ENCODE peak calls at places on chromosomes 12 and 14, in nine cellular contexts. W is tibial nerve, D is spleen, J is DND-41, Y is dorsolateral prefrontal cortex, E is body of pancreas, K is adrenal gland, H is vagina, B is prostate gland. P is an unnamed sample.
A peak's percentile ranks its signal among the peaks of the same experiment; 100 is the strongest.

GRCh38 chr12:2187195-2187963 is 134.6 kb downstream of the CACNA1C start:
- DNase-seq in W (no peak), D (no peak), J (no peak), Y (no peak), E (no peak), K (no peak), H (no peak), B (no peak), P (no peak)

GRCh38 chr14:20802341-20803084 is at the start of gene RNASE1:
- DNase-seq in W (peak; percentile 59), D (no peak), J (no peak), Y (peak; percentile 60), E (peak; percentile 78), K (peak; percentile 76), H (no peak), B (no peak), P (peak; percentile 59)

GRCh38 chr12:128613821-128614220 is 209.9 kb downstream of the SLC15A4 start:
- DNase-seq in W (no peak), D (no peak), J (no peak), Y (no peak), E (no peak), K (no peak), H (no peak), B (no peak), P (no peak)

GRCh38 chr12:31035944-31036665 is 37.6 kb upstream of the DDX11 start:
- DNase-seq in W (no peak), D (no peak), J (no peak), Y (no peak), E (no peak), K (no peak), H (no peak), B (no peak), P (no peak)

GRCh38 chr12:219891-220352 is 6.0 kb upstream of the SLC6A12 start:
- DNase-seq in W (peak; percentile 55), D (peak; percentile 88), J (peak; percentile 75), Y (peak; percentile 70), E (peak; percentile 64), K (peak; percentile 59), H (no peak), B (no peak), P (peak; percentile 62)

GRCh38 chr14:90767899-90768298 is 48.3 kb downstream of the TTC7B start:
- DNase-seq in W (no peak), D (no peak), J (no peak), Y (no peak), E (no peak), K (no peak), H (no peak), B (no peak), P (no peak)

GRCh38 chr12:8127138-8127537 is 3.7 kb downstream of the CLEC4A start:
- DNase-seq in W (no peak), D (no peak), J (peak; percentile 48), Y (no peak), E (no peak), K (no peak), H (no peak), B (no peak), P (no peak)

GRCh38 chr12:113439606-113440030 is 17.4 kb downstream of the SDSL start:
- DNase-seq in W (no peak), D (no peak), J (peak; percentile 44), Y (peak; percentile 38), E (peak; percentile 64), K (peak; percentile 51), H (no peak), B (no peak), P (peak; percentile 57)

GRCh38 chr12:69068431-69068830 is 135.5 kb upstream of the CPM start:
- DNase-seq in W (no peak), D (no peak), J (no peak), Y (no peak), E (peak; percentile 78), K (no peak), H (no peak), B (no peak), P (no peak)

GRCh38 chr12:25623816-25624215 is 70.7 kb upstream of the LMNTD1 start:
- DNase-seq in W (no peak), D (no peak), J (no peak), Y (no peak), E (no peak), K (no peak), H (no peak), B (no peak), P (no peak)

DNA sequence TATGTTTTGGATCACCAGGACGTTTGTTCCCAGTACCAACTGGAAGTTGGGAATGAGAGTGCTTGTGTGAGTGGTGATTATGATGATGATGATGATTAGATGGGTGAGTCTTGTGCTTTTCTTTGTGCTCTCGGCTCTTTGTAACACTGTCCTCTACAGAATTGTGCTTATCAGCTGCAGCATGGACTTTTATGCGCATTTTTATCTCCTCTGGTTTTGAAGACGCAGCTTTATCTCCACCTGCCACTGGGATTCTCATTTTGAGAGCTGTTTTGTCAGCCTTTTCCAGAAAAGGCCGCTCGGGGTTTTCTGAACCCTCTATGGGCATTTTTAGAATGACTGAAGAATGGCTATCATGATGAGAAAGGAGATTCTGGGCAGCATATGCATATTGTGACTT is 11.5 kb upstream of the KANSL2 start:
- DNase-seq in W (no peak), D (no peak), J (no peak), Y (no peak), E (no peak), K (no peak), H (no peak), B (no peak), P (no peak)
- H3K27ac ChIP-seq in W (no peak overlapping the region), D (no peak overlapping the region), J (no peak overlapping the region), Y (no peak overlapping the region), E (no peak overlapping the region), K (no peak overlapping the region), H (no peak overlapping the region), B (no peak overlapping the region), P (no peak overlapping the region)

DNA sequence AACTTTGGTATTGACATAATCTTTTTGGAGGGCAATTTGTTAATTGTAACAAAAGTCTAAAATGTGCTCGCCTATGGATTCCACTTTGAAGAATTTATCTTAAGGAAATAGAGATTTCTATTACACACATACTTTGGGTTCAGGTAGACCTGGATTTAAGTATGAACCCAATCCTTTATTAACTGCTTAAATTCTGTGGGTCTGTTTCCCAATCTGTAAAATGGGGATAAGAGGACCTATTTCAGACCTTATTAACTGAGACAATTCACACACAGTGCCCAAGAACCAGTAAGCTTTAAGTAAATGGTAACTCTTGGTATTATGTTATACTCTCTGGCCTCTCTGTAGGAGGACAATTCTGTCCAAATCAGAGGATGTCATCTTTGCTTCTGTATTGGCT is 822 bp upstream of the EIF2B2 start:
- DNase-seq in W (no peak), D (no peak), J (no peak), Y (no peak), E (no peak), K (no peak), H (no peak), B (no peak), P (no peak)
- H3K4me3 ChIP-seq in W (no peak overlapping the region), D (peak overlapping the region; percentile 85), J (peak overlapping the region; percentile 95), Y (peak overlapping the region; percentile 95), E (peak overlapping the region; percentile 74), K (no peak overlapping the region), H (peak overlapping the region; percentile 85), B (peak overlapping the region; percentile 67), P (peak overlapping the region; percentile 51)

GRCh38 chr12:105386431-105386830 is 55.9 kb downstream of the C12orf75 start:
- DNase-seq in W (no peak), D (no peak), J (no peak), Y (no peak), E (no peak), K (no peak), H (no peak), B (no peak), P (no peak)

GRCh38 chr12:105382771-105383632 is 52.5 kb downstream of the C12orf75 start:
- DNase-seq in W (peak; percentile 71), D (no peak), J (peak; percentile 21), Y (no peak), E (peak; percentile 34), K (no peak), H (no peak), B (peak; percentile 30), P (no peak)

GRCh38 chr12:105378821-105379400 is 48.4 kb downstream of the C12orf75 start:
- DNase-seq in W (no peak), D (no peak), J (no peak), Y (no peak), E (no peak), K (peak; percentile 22), H (no peak), B (no peak), P (no peak)

GRCh38 chr12:105385141-105385540 is 54.6 kb downstream of the C12orf75 start:
- DNase-seq in W (no peak), D (no peak), J (no peak), Y (no peak), E (no peak), K (no peak), H (no peak), B (no peak), P (no peak)

DNA sequence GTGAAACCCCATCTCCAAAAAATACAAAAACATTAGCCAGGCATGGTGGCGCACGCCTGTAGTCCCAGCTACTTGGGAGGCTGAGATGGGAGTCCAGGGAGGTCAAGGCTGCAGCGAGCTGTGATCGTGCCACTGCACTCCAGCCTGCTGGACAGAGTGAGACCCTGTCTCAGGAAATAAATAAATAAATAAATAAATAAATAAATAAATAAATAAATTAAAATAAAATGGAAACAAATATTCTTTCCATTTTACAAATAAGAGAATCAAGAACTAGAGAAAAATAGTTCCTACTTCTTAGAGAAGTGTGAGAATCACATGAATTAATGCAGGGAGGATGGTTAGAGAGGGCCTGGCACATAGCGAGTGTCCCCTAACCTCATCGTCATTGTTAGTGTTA is 53.7 kb downstream of the C12orf75 start:
- DNase-seq in W (no peak), D (no peak), J (no peak), Y (no peak), E (no peak), K (no peak), H (no peak), B (no peak), P (no peak)
- H3K27ac ChIP-seq in W (no peak overlapping the region), D (no peak overlapping the region), J (no peak overlapping the region), Y (no peak overlapping the region), E (no peak overlapping the region), K (no peak overlapping the region), H (no peak overlapping the region), B (no peak overlapping the region), P (no peak overlapping the region)

DNA sequence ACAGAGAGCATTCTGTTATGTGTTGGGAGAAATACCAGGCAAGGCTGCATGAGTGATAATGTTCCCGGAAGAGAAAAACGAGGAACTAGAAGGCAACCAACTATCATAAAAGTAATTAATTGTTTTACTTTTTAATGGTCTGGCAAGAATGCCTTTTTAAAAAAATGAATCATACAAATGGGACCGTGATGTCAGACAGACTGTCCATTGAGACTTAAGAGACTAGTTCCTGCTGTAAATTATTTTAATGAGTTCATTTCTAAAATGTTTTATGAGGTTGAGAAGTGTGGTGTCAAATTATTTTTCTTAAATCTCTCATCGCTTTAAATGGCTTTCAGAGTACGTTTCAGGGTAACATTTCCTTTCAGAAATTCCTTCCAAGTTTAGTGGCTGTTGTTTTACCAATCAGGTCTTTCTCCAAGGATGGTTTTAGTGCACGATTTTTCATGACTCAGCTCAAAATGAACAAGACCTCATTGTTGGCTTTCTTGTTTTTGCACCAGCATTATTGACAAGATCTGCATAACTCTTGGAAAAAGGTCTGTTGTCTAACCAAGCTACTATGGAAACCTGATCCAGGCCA is 86.1 kb upstream of the ARHGAP5 start:
- DNase-seq in W (no peak), D (no peak), J (no peak), Y (no peak), E (no peak), K (no peak), H (no peak), B (no peak), P (no peak)
- H3K4me3 ChIP-seq in W (no peak overlapping the region), D (no peak overlapping the region), J (no peak overlapping the region), Y (no peak overlapping the region), E (no peak overlapping the region), K (no peak overlapping the region), H (no peak overlapping the region), B (no peak overlapping the region), P (no peak overlapping the region)